ENCODE peak calls at places on chromosomes 3 and 15, in ten cellular contexts. A is glutamatergic neuron; M is activated T-helper 1 cell treated with Interleukin-2 at 50 U/mL for 16 hours; Y is left ventricle myocardium superior; T is globus pallidus; F is HuH-7; P is fibroblast of the aortic adventitia; X is NCI-H1417; S is stimulated activated CD8-positive, alpha-beta memory T cell treated with anti-CD3 and anti-CD28 coated beads, Interleukin-4, amount 100 ng/mL, for 24 hours; V is left kidney. D is an unnamed sample.

GRCh38 chr15:82139823-82140268 is 94.0 kb upstream of the MEX3B start:
- DNase-seq in A (no peak), M (no peak), Y (no peak), T (peak), F (peak), P (peak), X (peak), S (no peak), V (peak), D (peak)

GRCh38 chr3:181570472-181570871 is 141.3 kb upstream of the SOX2 start:
- DNase-seq in A (no peak), M (no peak), Y (no peak), T (no peak), F (no peak), P (no peak), X (no peak), S (no peak), V (no peak), D (no peak)

GRCh38 chr15:76196949-76197315 is 114.3 kb downstream of the ETFA start:
- DNase-seq in A (no peak), M (no peak), Y (peak), T (peak), F (no peak), P (no peak), X (no peak), S (no peak), V (no peak), D (no peak)

GRCh38 chr15:34850121-34850520 is 54.8 kb upstream of the ACTC1 start:
- DNase-seq in A (no peak), M (no peak), Y (no peak), T (no peak), F (no peak), P (no peak), X (no peak), S (no peak), V (no peak), D (no peak)

GRCh38 chr15:83207622-83208356 is at the start of gene HDGFL3:
- DNase-seq in A (peak), M (no peak), Y (peak), T (peak), F (peak), P (peak), X (peak), S (peak), V (peak), D (peak)

GRCh38 chr3:136949146-136949545 is 8.6 kb upstream of the IL20RB start:
- DNase-seq in A (no peak), M (no peak), Y (no peak), T (no peak), F (no peak), P (no peak), X (no peak), S (no peak), V (no peak), D (no peak)

GRCh38 chr3:132342183-132342582 is 25.0 kb downstream of the ACP3 start:
- DNase-seq in A (no peak), M (no peak), Y (no peak), T (no peak), F (no peak), P (no peak), X (peak), S (no peak), V (peak), D (no peak)

GRCh38 chr3:150399060-150399459 is 9.0 kb upstream of the TSC22D2 start:
- DNase-seq in A (no peak), M (no peak), Y (no peak), T (no peak), F (no peak), P (no peak), X (no peak), S (no peak), V (no peak), D (no peak)

GRCh38 chr15:82530606-82531379 is 9.5 kb downstream of the RPS17 start:
- DNase-seq in A (peak), M (peak), Y (peak), T (peak), F (peak), P (peak), X (no peak), S (peak), V (peak), D (peak)

GRCh38 chr3:177419904-177420601 is 222.8 kb upstream of the TBL1XR1 start:
- DNase-seq in A (no peak), M (no peak), Y (no peak), T (no peak), F (no peak), P (no peak), X (no peak), S (no peak), V (no peak), D (no peak)

GRCh38 chr15:53126144-53126543 is 336.0 kb upstream of the ONECUT1 start:
- DNase-seq in A (no peak), M (no peak), Y (no peak), T (no peak), F (no peak), P (no peak), X (no peak), S (no peak), V (no peak), D (no peak)

GRCh38 chr3:38031022-38031994 is 1.9 kb upstream of the PLCD1 start:
- DNase-seq in A (no peak), M (peak), Y (no peak), T (no peak), F (no peak), P (peak), X (no peak), S (no peak), V (no peak), D (no peak)

GRCh38 chr3:178982138-178982537 is 89.5 kb downstream of the ZMAT3 start:
- DNase-seq in A (no peak), M (no peak), Y (no peak), T (no peak), F (no peak), P (peak), X (no peak), S (no peak), V (no peak), D (peak)

GRCh38 chr3:171407746-171408145 is 52.5 kb downstream of the TNIK start:
- DNase-seq in A (no peak), M (no peak), Y (no peak), T (no peak), F (no peak), P (peak), X (no peak), S (no peak), V (no peak), D (peak)

GRCh38 chr3:31210068-31210650 is 315.7 kb upstream of the GADL1 start:
- DNase-seq in A (no peak), M (no peak), Y (no peak), T (no peak), F (no peak), P (no peak), X (peak), S (no peak), V (no peak), D (no peak)

GRCh38 chr15:98889930-98890695 is 117.5 kb downstream of the PGPEP1L start:
- DNase-seq in A (no peak), M (no peak), Y (no peak), T (no peak), F (no peak), P (peak), X (no peak), S (no peak), V (no peak), D (peak)

GRCh38 chr15:101128191-101128590 is 123.7 kb downstream of the CHSY1 start:
- DNase-seq in A (no peak), M (no peak), Y (no peak), T (no peak), F (no peak), P (peak), X (peak), S (no peak), V (peak), D (peak)

GRCh38 chr3:124860599-124860998 is 26.6 kb downstream of the ITGB5 start:
- DNase-seq in A (no peak), M (no peak), Y (peak), T (no peak), F (no peak), P (peak), X (no peak), S (no peak), V (no peak), D (peak)

GRCh38 chr3:185082149-185082548 is 70.7 kb downstream of the C3orf70 start:
- DNase-seq in A (no peak), M (no peak), Y (no peak), T (no peak), F (no peak), P (no peak), X (no peak), S (no peak), V (no peak), D (peak)

GRCh38 chr15:31271706-31272557 is 54.7 kb upstream of the KLF13 start:
- DNase-seq in A (no peak), M (no peak), Y (no peak), T (no peak), F (no peak), P (no peak), X (no peak), S (no peak), V (no peak), D (no peak)

GRCh38 chr3:66525771-66526170 is 24.9 kb upstream of the LRIG1 start:
- DNase-seq in A (no peak), M (no peak), Y (no peak), T (no peak), F (no peak), P (no peak), X (no peak), S (no peak), V (no peak), D (no peak)

GRCh38 chr3:8560608-8561007 is 59.0 kb downstream of the LMCD1 start:
- DNase-seq in A (no peak), M (no peak), Y (no peak), T (no peak), F (no peak), P (peak), X (no peak), S (no peak), V (no peak), D (peak)

GRCh38 chr3:14208977-14209394 is 30.4 kb downstream of the LSM3 start:
- DNase-seq in A (no peak), M (no peak), Y (no peak), T (no peak), F (no peak), P (peak), X (no peak), S (no peak), V (no peak), D (peak)

GRCh38 chr3:191973820-191974219 is 512.9 kb downstream of the PYDC2 start:
- DNase-seq in A (no peak), M (no peak), Y (no peak), T (no peak), F (no peak), P (no peak), X (no peak), S (no peak), V (no peak), D (no peak)

GRCh38 chr3:13349823-13350222 is 70.3 kb downstream of the NUP210 start:
- DNase-seq in A (no peak), M (no peak), Y (no peak), T (no peak), F (no peak), P (no peak), X (no peak), S (no peak), V (no peak), D (no peak)

GRCh38 chr15:66851226-66852063 is 149.4 kb downstream of the SMAD6 start:
- DNase-seq in A (peak), M (peak), Y (peak), T (peak), F (peak), P (peak), X (peak), S (peak), V (peak), D (peak)

GRCh38 chr3:109257269-109257668 is 59.0 kb downstream of the DPPA2 start:
- DNase-seq in A (no peak), M (no peak), Y (no peak), T (no peak), F (no peak), P (peak), X (peak), S (no peak), V (peak), D (peak)

GRCh38 chr3:78221796-78222195 is 1181.9 kb downstream of the ROBO2 start:
- DNase-seq in A (no peak), M (no peak), Y (no peak), T (no peak), F (no peak), P (no peak), X (no peak), S (no peak), V (no peak), D (peak)